ENCODE peak calls at places on chromosomes 13 and 19, in eight cellular contexts. J is GM04504; M is naive B cell; Y is stimulated activated CD4-positive, alpha-beta T cell treated with anti-CD3 and anti-CD28 coated beads, Interleukin-1b, Interleukin-23, amount 100 ng/mL, for 1 hour; S is GM13977; R is Kasumi-1; K is activated gamma-delta T cell treated with Interleukin-2 at 50 U/mL for 16 hours; I is Peyer's patch. D is an unnamed sample.

GRCh38 chr13:100235311-100235901 is 146.5 kb downstream of the PCCA start:
- DNase-seq in J (no peak), M (peak), Y (no peak), S (peak), R (peak), K (no peak), I (no peak), D (peak)

GRCh38 chr19:21608571-21608970 is 103.2 kb downstream of the ZNF429 start:
- DNase-seq in J (no peak), M (no peak), Y (no peak), S (no peak), R (no peak), K (no peak), I (no peak), D (no peak)

GRCh38 chr19:57867868-57868492 is 18.3 kb downstream of the ZNF587 start:
- DNase-seq in J (no peak), M (no peak), Y (no peak), S (no peak), R (no peak), K (no peak), I (no peak), D (no peak)

GRCh38 chr13:62293081-62293480 is 877.4 kb upstream of the PCDH20 start:
- DNase-seq in J (no peak), M (no peak), Y (no peak), S (no peak), R (no peak), K (no peak), I (no peak), D (no peak)

GRCh38 chr13:79803939-79804487 is 323.1 kb downstream of the NDFIP2 start:
- DNase-seq in J (no peak), M (no peak), Y (no peak), S (no peak), R (no peak), K (no peak), I (no peak), D (no peak)

GRCh38 chr19:2756477-2756876 is 16.7 kb upstream of the SLC39A3 start:
- DNase-seq in J (no peak), M (no peak), Y (no peak), S (no peak), R (no peak), K (no peak), I (no peak), D (no peak)

GRCh38 chr19:40610396-40611064 is 9.4 kb downstream of the LTBP4 start:
- DNase-seq in J (no peak), M (peak), Y (no peak), S (no peak), R (peak), K (peak), I (peak), D (no peak)

GRCh38 chr13:85597790-85598500 is 201.3 kb downstream of the SLITRK6 start:
- DNase-seq in J (no peak), M (no peak), Y (no peak), S (no peak), R (no peak), K (no peak), I (no peak), D (no peak)

GRCh38 chr13:101451641-101452040 is 834 bp upstream of the ITGBL1 start:
- DNase-seq in J (no peak), M (no peak), Y (no peak), S (no peak), R (no peak), K (no peak), I (no peak), D (no peak)

GRCh38 chr19:6267552-6268381 is 12.0 kb downstream of the MLLT1 start:
- DNase-seq in J (no peak), M (no peak), Y (no peak), S (no peak), R (no peak), K (no peak), I (no peak), D (no peak)

GRCh38 chr13:48492123-48493075 is 40.5 kb downstream of the RCBTB2 start:
- DNase-seq in J (peak), M (peak), Y (peak), S (peak), R (peak), K (peak), I (peak), D (peak)

GRCh38 chr19:50003254-50003788 is 21.9 kb downstream of the VRK3 start:
- DNase-seq in J (no peak), M (no peak), Y (no peak), S (no peak), R (no peak), K (no peak), I (no peak), D (no peak)

GRCh38 chr19:29547981-29548380 is 22.2 kb downstream of the VSTM2B start:
- DNase-seq in J (no peak), M (no peak), Y (no peak), S (no peak), R (no peak), K (no peak), I (no peak), D (no peak)

GRCh38 chr13:111567637-111568036 is 247.2 kb downstream of the TEX29 start:
- DNase-seq in J (no peak), M (no peak), Y (no peak), S (no peak), R (no peak), K (no peak), I (no peak), D (no peak)

GRCh38 chr19:16889429-16889882 is 657 bp downstream of the F2RL3 start:
- DNase-seq in J (no peak), M (no peak), Y (no peak), S (no peak), R (no peak), K (no peak), I (no peak), D (no peak)

GRCh38 chr19:46913852-46914430 is 53.1 kb downstream of the ARHGAP35 start:
- DNase-seq in J (no peak), M (no peak), Y (no peak), S (peak), R (peak), K (no peak), I (no peak), D (no peak)

GRCh38 chr13:27644302-27644701 is 22.6 kb downstream of the POLR1D start:
- DNase-seq in J (peak), M (no peak), Y (no peak), S (no peak), R (no peak), K (no peak), I (no peak), D (peak)

GRCh38 chr19:53809518-53810186 is 14.5 kb downstream of the NLRP12 start:
- DNase-seq in J (no peak), M (no peak), Y (no peak), S (no peak), R (no peak), K (no peak), I (no peak), D (no peak)

D was measured in AG09319.